ENCODE peak calls at places on chromosomes 16 and 17, in four cellular contexts. One of them, this sample, is unnamed.

GRCh38 chr16:87391324-87391949 is 699 bp upstream of the MAP1LC3B start:
- DNase-seq in pancreas: peak; percentile 63
- DNase-seq in heart right ventricle: peak; percentile 58
- DNase-seq in A673: peak; percentile 24
- DNase-seq in this sample: no peak

GRCh38 chr17:74417178-74418045 is 14.5 kb upstream of the GPRC5C start:
- DNase-seq in pancreas: peak; percentile 58
- DNase-seq in A673: no peak
- DNase-seq in heart right ventricle: no peak
- DNase-seq in this sample: no peak

GRCh38 chr17:12024332-12024731 is 3.7 kb downstream of the MAP2K4 start:
- DNase-seq in pancreas: no peak
- DNase-seq in heart right ventricle: no peak
- DNase-seq in A673: no peak
- DNase-seq in this sample: no peak

GRCh38 chr16:50644730-50645129 is 36.4 kb downstream of the SNX20 start:
- DNase-seq in heart right ventricle: peak; percentile 13
- DNase-seq in pancreas: peak; percentile 36
- DNase-seq in A673: no peak
- DNase-seq in this sample: no peak

GRCh38 chr16:14368399-14368798 is 261.7 kb downstream of the PARN start:
- DNase-seq in pancreas: no peak
- DNase-seq in A673: no peak
- DNase-seq in heart right ventricle: no peak
- DNase-seq in this sample: no peak

GRCh38 chr16:82061861-82062525 is 26.9 kb downstream of the HSD17B2 start:
- DNase-seq in pancreas: no peak
- DNase-seq in heart right ventricle: no peak
- DNase-seq in A673: peak; percentile 59
- DNase-seq in this sample: no peak

GRCh38 chr16:84754353-84754856 is 54.6 kb downstream of the USP10 start:
- DNase-seq in pancreas: peak; percentile 79
- DNase-seq in A673: peak; percentile 92
- DNase-seq in heart right ventricle: peak; percentile 78
- DNase-seq in this sample: no peak

GRCh38 chr17:81246679-81247338 is 7.7 kb downstream of the NDUFAF8 start:
- DNase-seq in pancreas: no peak
- DNase-seq in heart right ventricle: no peak
- DNase-seq in A673: no peak
- DNase-seq in this sample: no peak

GRCh38 chr16:13680021-13680672 is 239.8 kb upstream of the ERCC4 start:
- DNase-seq in A673: peak; percentile 12
- DNase-seq in pancreas: no peak
- DNase-seq in heart right ventricle: no peak
- DNase-seq in this sample: no peak

GRCh38 chr17:62678214-62678919 is 50.9 kb downstream of the MRC2 start:
- DNase-seq in pancreas: no peak
- DNase-seq in heart right ventricle: no peak
- DNase-seq in A673: no peak
- DNase-seq in this sample: no peak

GRCh38 chr17:9003355-9004131 is 17.8 kb upstream of the NTN1 start:
- DNase-seq in A673: no peak
- DNase-seq in pancreas: no peak
- DNase-seq in heart right ventricle: no peak
- DNase-seq in this sample: no peak

GRCh38 chr17:9006175-9006767 is 15.0 kb upstream of the NTN1 start:
- DNase-seq in A673: no peak
- DNase-seq in pancreas: no peak
- DNase-seq in heart right ventricle: no peak
- DNase-seq in this sample: no peak

GRCh38 chr17:9004961-9005285 is 16.4 kb upstream of the NTN1 start:
- DNase-seq in heart right ventricle: no peak
- DNase-seq in pancreas: no peak
- DNase-seq in A673: no peak
- DNase-seq in this sample: no peak

GRCh38 chr17:9002610-9003354 is 18.5 kb upstream of the NTN1 start:
- DNase-seq in A673: peak; percentile 26
- DNase-seq in pancreas: peak; percentile 41
- DNase-seq in heart right ventricle: no peak
- DNase-seq in this sample: no peak

DNA sequence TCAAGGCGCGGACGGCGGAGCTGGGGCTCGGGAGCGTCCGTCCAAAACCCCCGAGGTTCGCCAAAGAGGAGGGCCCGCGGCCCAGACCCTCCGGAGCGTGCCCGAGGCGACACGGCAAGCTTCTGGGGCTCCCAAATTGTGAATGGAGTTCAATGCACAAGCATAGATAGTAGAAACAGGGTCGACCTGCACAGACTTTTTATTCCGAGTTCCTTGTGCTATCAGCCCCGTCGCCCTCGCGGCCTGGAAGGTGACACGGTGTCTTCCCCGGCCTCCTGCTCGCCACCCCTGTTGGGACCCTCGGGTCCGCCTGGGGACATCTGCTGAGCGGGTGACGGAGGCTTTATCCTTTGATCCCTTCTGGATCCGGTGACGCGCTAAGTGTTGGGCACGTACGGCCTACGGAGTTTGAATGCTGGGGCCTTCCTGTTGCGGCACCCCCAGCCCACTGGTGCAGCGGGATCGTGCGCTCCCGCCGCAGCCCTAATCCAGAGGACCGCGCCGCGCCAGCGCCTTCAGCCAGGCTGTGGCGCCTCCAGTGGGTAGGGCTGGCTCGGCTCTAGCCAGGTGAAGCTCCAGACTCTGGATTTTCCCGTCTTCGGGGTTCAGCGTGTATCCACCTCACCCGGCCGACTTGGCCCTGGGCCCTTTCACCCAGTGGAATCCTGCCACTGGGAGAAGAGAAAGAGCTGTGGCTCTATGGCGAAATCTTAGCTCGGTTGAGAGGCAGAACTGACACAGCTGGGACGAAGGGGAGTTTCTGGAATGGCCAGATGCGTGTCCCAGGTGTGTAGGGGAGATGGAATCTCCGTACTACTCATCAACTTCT is 17.0 kb upstream of the NTN1 start:
- DNase-seq in pancreas: no peak
- DNase-seq in heart right ventricle: no peak
- DNase-seq in A673: no peak
- DNase-seq in this sample: no peak
- TF ChIP-seq CTCF in pancreas: no peak
- TF ChIP-seq CTCF in heart right ventricle: no peak
- TF ChIP-seq CTCF in A673: no peak
- TF ChIP-seq CTCF in this sample: no peak

GRCh38 chr17:71237903-71238538 is 882.8 kb upstream of the SOX9 start:
- DNase-seq in A673: peak; percentile 12
- DNase-seq in pancreas: no peak
- DNase-seq in heart right ventricle: no peak
- DNase-seq in this sample: no peak
- TF ChIP-seq CTCF in A673: peak; percentile 17
- TF ChIP-seq CTCF in pancreas: no peak
- TF ChIP-seq CTCF in heart right ventricle: peak; percentile 11
- TF ChIP-seq CTCF in this sample: no peak

DNA sequence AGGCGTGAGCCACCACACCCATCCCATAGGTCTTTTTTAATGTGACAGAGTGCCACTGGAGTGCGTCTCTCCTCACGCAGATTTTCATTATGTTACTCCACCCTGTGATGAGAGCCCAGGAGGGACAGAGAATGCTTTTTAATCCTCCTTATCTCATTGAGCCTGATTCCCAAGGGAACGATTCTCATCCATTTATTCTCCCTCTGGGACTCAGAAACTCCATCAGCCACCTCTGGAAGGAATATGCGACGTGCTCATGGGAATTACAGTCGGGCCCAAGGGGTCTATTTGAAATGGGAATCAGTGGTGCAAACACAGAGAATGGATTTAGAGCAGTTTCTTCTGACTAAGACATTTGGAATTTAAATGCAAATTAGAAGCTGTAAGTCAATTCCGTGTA is 155.9 kb upstream of the HSBP1 start:
- DNase-seq in A673: peak; percentile 55
- DNase-seq in pancreas: no peak
- DNase-seq in heart right ventricle: no peak
- DNase-seq in this sample: no peak
- TF ChIP-seq CTCF in A673: no peak
- TF ChIP-seq CTCF in pancreas: no peak
- TF ChIP-seq CTCF in heart right ventricle: no peak
- TF ChIP-seq CTCF in this sample: no peak

DNA sequence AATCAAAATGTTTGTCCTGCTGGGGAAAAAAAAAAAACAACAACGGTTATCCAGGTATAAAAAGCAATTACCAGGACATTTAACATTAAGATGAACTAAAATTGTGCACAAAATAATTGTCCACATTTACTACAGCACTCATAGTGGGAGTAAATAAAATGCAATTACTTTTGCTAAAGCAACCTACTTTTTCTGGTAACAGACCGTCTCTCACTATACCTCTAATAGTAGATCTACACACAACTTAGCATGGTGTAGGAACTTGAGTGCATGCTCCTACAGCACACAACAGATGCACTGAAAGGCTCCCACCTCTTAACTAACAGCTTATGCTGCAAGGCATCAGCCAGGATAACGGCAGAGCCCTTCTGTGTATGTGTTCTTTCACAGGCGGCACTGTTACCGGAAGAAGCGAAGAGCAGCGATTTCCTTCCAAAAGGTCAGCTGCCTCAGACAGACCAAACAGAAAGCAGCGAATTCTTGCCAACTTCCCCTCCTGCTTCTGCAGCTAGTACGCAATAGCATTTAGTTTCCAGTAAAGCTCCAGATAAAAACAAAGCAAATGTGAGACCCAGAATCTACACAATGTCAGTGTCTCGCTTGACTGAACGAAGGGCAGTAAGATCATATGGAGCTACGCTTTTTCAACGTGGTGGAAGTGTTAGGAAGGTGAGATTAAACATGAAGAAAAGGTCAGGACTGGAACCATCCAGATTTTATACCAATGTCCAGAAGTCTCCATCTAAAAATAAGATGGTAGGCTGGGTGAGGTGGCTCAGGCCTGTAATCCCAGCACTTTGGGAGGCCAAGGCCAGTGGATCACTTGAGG is 27.6 kb downstream of the STAT5B start:
- DNase-seq in heart right ventricle: peak; percentile 90
- DNase-seq in pancreas: peak; percentile 74
- DNase-seq in A673: no peak
- DNase-seq in this sample: peak; percentile 75
- TF ChIP-seq CTCF in heart right ventricle: peak; percentile 9
- TF ChIP-seq CTCF in pancreas: no peak
- TF ChIP-seq CTCF in A673: no peak
- TF ChIP-seq CTCF in this sample: peak; percentile 9

GRCh38 chr17:27560668-27561067 is 70.3 kb upstream of the LGALS9 start:
- DNase-seq in heart right ventricle: no peak
- DNase-seq in pancreas: peak; percentile 85
- DNase-seq in A673: peak; percentile 36
- DNase-seq in this sample: no peak

GRCh38 chr17:27559996-27560481 is 70.9 kb upstream of the LGALS9 start:
- DNase-seq in heart right ventricle: peak; percentile 87
- DNase-seq in A673: peak; percentile 92
- DNase-seq in pancreas: peak; percentile 71
- DNase-seq in this sample: peak; percentile 69

GRCh38 chr17:27558842-27559505 is 72.0 kb upstream of the LGALS9 start:
- DNase-seq in pancreas: no peak
- DNase-seq in heart right ventricle: no peak
- DNase-seq in A673: no peak
- DNase-seq in this sample: no peak

GRCh38 chr17:27558341-27558740 is 72.6 kb upstream of the LGALS9 start:
- DNase-seq in A673: no peak
- DNase-seq in pancreas: peak; percentile 66
- DNase-seq in heart right ventricle: no peak
- DNase-seq in this sample: no peak

DNA sequence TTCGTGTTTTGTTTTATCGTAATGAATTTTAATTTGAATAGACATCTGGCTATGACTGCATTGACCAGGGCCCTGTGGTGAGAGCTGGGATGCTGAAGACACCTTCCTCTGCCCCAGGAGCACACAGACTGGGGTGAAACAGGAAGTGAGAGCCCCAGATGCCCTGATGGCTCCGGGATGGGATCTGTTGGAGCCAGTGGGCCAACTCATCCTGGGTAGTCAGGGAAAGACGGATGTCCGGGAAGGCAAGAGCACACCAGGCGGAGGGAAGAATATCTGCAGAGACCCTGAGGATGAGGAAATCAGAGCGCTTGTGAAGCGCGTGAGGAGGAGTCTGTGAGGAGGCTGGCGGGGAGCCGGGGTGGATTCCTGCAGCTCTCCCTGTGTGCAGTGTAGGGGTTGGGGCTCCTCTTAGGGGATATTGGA is 71.5 kb upstream of the LGALS9 start:
- DNase-seq in A673: peak; percentile 83
- DNase-seq in heart right ventricle: peak; percentile 46
- DNase-seq in pancreas: no peak
- DNase-seq in this sample: peak; percentile 78
- TF ChIP-seq CTCF in A673: peak; percentile 21
- TF ChIP-seq CTCF in heart right ventricle: peak; percentile 29
- TF ChIP-seq CTCF in pancreas: no peak
- TF ChIP-seq CTCF in this sample: no peak

This sample was measured in ovary.